ENCODE peak calls at places on chromosome 1, in six cellular contexts. Z is stimulated activated naive B cell treated with anti-CD40 and anti-IgM and Interleukin-4, amounts not matched to agents 10 μg/mL and 1 μg/mL and 100 μg/mL, for 72 hours; F is lower lobe of right lung; L is hypothalamus; C is T-cell; H is CD4-positive, alpha-beta T cell. A is an unnamed sample.
A peak's percentile ranks its signal among the peaks of the same experiment; 100 is the strongest.

GRCh38 chr1:32538887-32539583 is at the start of gene ZBTB8A:
- DNase-seq in Z (peak; percentile 52), F (peak; percentile 62), L (peak; percentile 9), C (no peak), H (no peak), A (peak; percentile 42)

GRCh38 chr1:52629021-52629643 is 3.8 kb upstream of the SHISAL2A start:
- DNase-seq in Z (no peak), F (no peak), L (peak; percentile 17), C (no peak), H (no peak), A (no peak)

GRCh38 chr1:2208309-2209239 is 14.0 kb upstream of the FAAP20 start:
- DNase-seq in Z (no peak), F (peak; percentile 86), L (no peak), C (no peak), H (no peak), A (peak; percentile 86)

GRCh38 chr1:15676688-15677661 is 7.1 kb upstream of the PLEKHM2 start:
- DNase-seq in Z (no peak), F (no peak), L (no peak), C (no peak), H (no peak), A (no peak)

GRCh38 chr1:168728452-168729404 is at the start of gene DPT:
- DNase-seq in Z (no peak), F (no peak), L (no peak), C (no peak), H (no peak), A (no peak)

GRCh38 chr1:87140831-87141540 is 187.7 kb upstream of the LMO4 start:
- DNase-seq in Z (no peak), F (no peak), L (no peak), C (no peak), H (no peak), A (no peak)

GRCh38 chr1:181485276-181486097 is 2.2 kb downstream of the CACNA1E start:
- DNase-seq in Z (peak; percentile 17), F (peak; percentile 50), L (no peak), C (no peak), H (no peak), A (no peak)

GRCh38 chr1:247295274-247295684 is 36.4 kb downstream of the ZNF496 start:
- DNase-seq in Z (no peak), F (no peak), L (no peak), C (no peak), H (no peak), A (no peak)

GRCh38 chr1:172938676-172939075 is 112.1 kb downstream of the TNFSF18 start:
- DNase-seq in Z (no peak), F (no peak), L (no peak), C (no peak), H (no peak), A (no peak)

GRCh38 chr1:2314803-2315710 is 76.3 kb downstream of the MORN1 start:
- DNase-seq in Z (no peak), F (peak; percentile 76), L (no peak), C (peak; percentile 70), H (peak; percentile 68), A (no peak)

GRCh38 chr1:43853161-43853921 is 80.3 kb upstream of the ARTN start:
- DNase-seq in Z (no peak), F (peak; percentile 83), L (no peak), C (peak; percentile 41), H (no peak), A (peak; percentile 46)